ENCODE peak calls at places on chromosomes 5 and 9, in seven cellular contexts. W, R, F, G, Z, C and U are unnamed samples.

GRCh38 chr5:142486581-142486980 is 161.8 kb upstream of the SPRY4 start:
- DNase-seq in W (no peak), R (peak), F (no peak), G (no peak), Z (no peak), C (no peak), U (no peak)

GRCh38 chr9:33153666-33154065 is 13.5 kb downstream of the B4GALT1 start:
- DNase-seq in W (no peak), R (no peak), F (no peak), G (no peak), Z (no peak), C (no peak), U (no peak)

GRCh38 chr9:94017939-94018531 is 62.9 kb upstream of the BARX1 start:
- DNase-seq in W (no peak), R (no peak), F (no peak), G (no peak), Z (no peak), C (no peak), U (no peak)

GRCh38 chr5:120314201-120314600 is 149.9 kb upstream of the PRR16 start:
- DNase-seq in W (no peak), R (peak), F (no peak), G (no peak), Z (no peak), C (peak), U (no peak)

GRCh38 chr5:153896701-153897100 is 142.0 kb downstream of the FAM114A2 start:
- DNase-seq in W (no peak), R (peak), F (no peak), G (no peak), Z (no peak), C (no peak), U (no peak)

GRCh38 chr5:146426853-146427618 is 20.1 kb upstream of the TCERG1 start:
- DNase-seq in W (no peak), R (peak), F (no peak), G (no peak), Z (no peak), C (peak), U (no peak)

GRCh38 chr9:130058154-130058553 is 4.4 kb downstream of the GPR107 start:
- DNase-seq in W (no peak), R (peak), F (no peak), G (no peak), Z (no peak), C (no peak), U (no peak)

GRCh38 chr9:108205276-108205675 is 650.5 kb downstream of the ACTL7B start:
- DNase-seq in W (no peak), R (peak), F (no peak), G (no peak), Z (no peak), C (no peak), U (no peak)

GRCh38 chr5:138054863-138055558 is 22.1 kb upstream of the FAM13B start:
- DNase-seq in W (no peak), R (no peak), F (no peak), G (no peak), Z (no peak), C (no peak), U (no peak)

GRCh38 chr9:93826905-93827544 is 128.1 kb downstream of the BARX1 start:
- DNase-seq in W (no peak), R (no peak), F (no peak), G (peak), Z (no peak), C (no peak), U (no peak)

GRCh38 chr5:39014544-39014943 is 59.7 kb downstream of the RICTOR start:
- DNase-seq in W (no peak), R (peak), F (no peak), G (no peak), Z (no peak), C (no peak), U (no peak)

GRCh38 chr9:112112519-112112918 is 62.6 kb downstream of the SUSD1 start:
- DNase-seq in W (no peak), R (peak), F (no peak), G (no peak), Z (no peak), C (no peak), U (no peak)

GRCh38 chr9:126844085-126844484 is 16.4 kb upstream of the ZBTB34 start:
- DNase-seq in W (no peak), R (peak), F (no peak), G (no peak), Z (no peak), C (no peak), U (no peak)

GRCh38 chr5:92460505-92460904 is 1077.4 kb upstream of the ARRDC3 start:
- DNase-seq in W (no peak), R (no peak), F (no peak), G (no peak), Z (no peak), C (no peak), U (no peak)

GRCh38 chr5:154543380-154543779 is 65.4 kb upstream of the HAND1 start:
- DNase-seq in W (no peak), R (peak), F (no peak), G (no peak), Z (no peak), C (no peak), U (no peak)

GRCh38 chr9:108844856-108845255 is 10.9 kb downstream of the ACTL7B start:
- DNase-seq in W (no peak), R (no peak), F (no peak), G (no peak), Z (no peak), C (no peak), U (no peak)

GRCh38 chr5:122056913-122057312 is 21.1 kb downstream of the LOX start:
- DNase-seq in W (no peak), R (no peak), F (no peak), G (no peak), Z (no peak), C (no peak), U (no peak)

GRCh38 chr9:29213374-29214161 is 1640.3 kb upstream of the C9orf72 start:
- DNase-seq in W (no peak), R (no peak), F (no peak), G (peak), Z (no peak), C (no peak), U (no peak)

GRCh38 chr9:16247188-16247875 is 623.1 kb downstream of the BNC2 start:
- DNase-seq in W (no peak), R (peak), F (no peak), G (no peak), Z (no peak), C (no peak), U (no peak)

GRCh38 chr5:169812786-169813185 is 167.5 kb downstream of the INSYN2B start:
- DNase-seq in W (no peak), R (no peak), F (no peak), G (no peak), Z (no peak), C (no peak), U (no peak)

GRCh38 chr9:119902611-119903010 is 533.4 kb upstream of the BRINP1 start:
- DNase-seq in W (no peak), R (no peak), F (no peak), G (peak), Z (no peak), C (no peak), U (no peak)

GRCh38 chr9:127122176-127123151 is at the start of gene ANGPTL2:
- DNase-seq in W (no peak), R (peak), F (peak), G (peak), Z (no peak), C (no peak), U (peak)

GRCh38 chr9:121226186-121226585 is 24.5 kb upstream of the RAB14 start:
- DNase-seq in W (no peak), R (peak), F (no peak), G (no peak), Z (no peak), C (no peak), U (no peak)

GRCh38 chr5:170836226-170836625 is 25.6 kb upstream of the RANBP17 start:
- DNase-seq in W (no peak), R (no peak), F (no peak), G (no peak), Z (no peak), C (no peak), U (no peak)

GRCh38 chr5:41794478-41794877 is 75.7 kb downstream of the OXCT1 start:
- DNase-seq in W (no peak), R (peak), F (no peak), G (no peak), Z (no peak), C (peak), U (no peak)

GRCh38 chr5:154849791-154850201 is 607 bp downstream of the FAXDC2 start:
- DNase-seq in W (no peak), R (peak), F (no peak), G (no peak), Z (no peak), C (no peak), U (no peak)